ENCODE peak calls at places on chromosomes 2 and 18, in ten cellular contexts. K is heart right ventricle, Y is A549, X is K562, B is ovary, H is thoracic aorta, N is stomach, R is right atrium auricular region, G is coronary artery, D is sigmoid colon. A is an unnamed sample.

GRCh38 chr2:149017116-149017985 is 21.1 kb upstream of the LYPD6B start:
- DNase-seq in X (peak), G (no peak), K (peak), Y (peak), D (peak), N (peak), H (peak), B (peak), R (peak), A (peak)

GRCh38 chr18:21739604-21740473 is 753 bp upstream of the MIB1 start:
- DNase-seq in X (peak), R (no peak), Y (no peak), B (peak), K (peak), H (no peak), D (no peak), N (no peak), G (no peak), A (no peak)

GRCh38 chr2:20346565-20347127 is 4.0 kb downstream of the PUM2 start:
- DNase-seq in Y (no peak), G (no peak), N (no peak), H (no peak), D (no peak), K (no peak), X (no peak), B (no peak), R (no peak), A (no peak)

GRCh38 chr18:79630266-79631095 is 49.1 kb upstream of the CTDP1 start:
- DNase-seq in B (no peak), N (peak), R (peak), G (no peak), X (no peak), H (no peak), D (no peak), K (peak), Y (no peak), A (no peak)

GRCh38 chr2:157628282-157628531 is 457 bp downstream of the ACVR1C start:
- DNase-seq in R (no peak), B (no peak), D (no peak), X (no peak), K (no peak), N (no peak), H (no peak), Y (no peak), G (peak), A (no peak)

GRCh38 chr2:8685697-8686358 is 4.0 kb downstream of the ID2 start:
- DNase-seq in X (peak), D (peak), R (peak), G (peak), N (peak), B (peak), K (peak), H (no peak), Y (peak), A (no peak)

GRCh38 chr2:96325038-96325883 is at the start of gene ITPRIPL1:
- DNase-seq in Y (no peak), G (no peak), H (no peak), K (no peak), B (no peak), D (peak), R (no peak), N (no peak), X (peak), A (no peak)

GRCh38 chr2:182941939-182942338 is 75.5 kb upstream of the FRZB start:
- DNase-seq in G (no peak), H (no peak), B (no peak), N (no peak), X (no peak), R (no peak), Y (no peak), D (no peak), K (no peak), A (peak)

GRCh38 chr2:186183406-186183805 is 302.7 kb upstream of the ZC3H15 start:
- DNase-seq in N (no peak), Y (no peak), B (no peak), H (no peak), D (no peak), K (no peak), X (no peak), R (no peak), G (no peak), A (no peak)

DNA sequence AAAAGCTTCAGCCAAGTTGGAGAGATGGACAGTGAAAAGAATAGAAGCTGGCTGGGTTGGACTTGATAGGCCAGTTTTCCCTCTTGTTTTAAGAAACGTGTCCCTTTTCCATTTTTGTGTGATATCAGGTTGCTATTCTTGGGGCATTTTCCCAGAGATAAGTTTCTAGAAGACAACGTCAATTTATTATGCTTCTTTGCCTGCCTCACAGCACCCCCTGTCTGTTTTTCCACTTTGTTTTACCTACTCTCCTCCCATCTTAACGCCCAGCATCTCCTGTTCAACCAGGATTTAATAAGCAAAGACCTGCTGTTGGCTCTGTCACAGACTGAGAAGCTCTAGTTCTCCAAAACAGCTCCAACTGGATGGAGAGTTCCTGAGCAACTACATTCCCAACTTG is 317.8 kb upstream of the ZNF521 start:
- DNase-seq in K (no peak), N (no peak), H (no peak), B (no peak), X (no peak), R (no peak), D (no peak), G (no peak), Y (no peak), A (no peak)
- TF ChIP-seq CTCF in K (no peak), N (no peak), H (no peak), B (no peak), X (no peak), R (no peak), D (no peak), G (no peak), Y (no peak), A (peak)

DNA sequence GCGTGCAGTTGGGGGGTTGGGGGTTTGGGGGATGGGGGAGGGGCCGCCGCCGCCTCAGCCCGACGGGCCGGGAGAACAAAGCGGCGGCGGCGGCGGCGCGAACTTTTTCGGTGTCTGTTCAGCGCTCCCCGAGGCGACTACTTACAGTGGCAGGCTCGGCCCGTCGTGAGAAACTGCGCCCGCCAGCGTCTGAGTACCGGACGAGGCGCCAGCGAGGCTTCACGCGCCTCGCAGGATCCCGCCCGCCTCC is 172 bp downstream of the PRKD3 start:
- DNase-seq in K (peak), R (peak), X (no peak), N (no peak), G (no peak), Y (no peak), H (peak), D (peak), B (peak), A (no peak)
- H3K4me3 ChIP-seq in K (peak), R (peak), X (peak), N (peak), G (peak), Y (peak), H (peak), D (peak), B (peak), A (peak)

GRCh38 chr2:51998890-51999289 is 967.0 kb upstream of the NRXN1 start:
- DNase-seq in X (no peak), Y (no peak), B (no peak), R (no peak), G (no peak), N (no peak), K (no peak), H (no peak), D (peak), A (no peak)

GRCh38 chr2:51996569-51996917 is 964.6 kb upstream of the NRXN1 start:
- DNase-seq in B (no peak), X (no peak), N (no peak), H (no peak), D (no peak), Y (no peak), G (no peak), R (no peak), K (no peak), A (no peak)

GRCh38 chr2:52000156-52000855 is 968.4 kb upstream of the NRXN1 start:
- DNase-seq in N (no peak), X (no peak), D (no peak), H (no peak), K (no peak), G (no peak), B (no peak), Y (no peak), R (no peak), A (no peak)

GRCh38 chr2:51995293-51995692 is 963.4 kb upstream of the NRXN1 start:
- DNase-seq in R (no peak), X (no peak), K (no peak), Y (no peak), G (no peak), D (no peak), B (no peak), N (no peak), H (no peak), A (peak)

GRCh38 chr2:51997571-51997970 is 965.6 kb upstream of the NRXN1 start:
- DNase-seq in K (no peak), H (no peak), R (no peak), N (no peak), X (no peak), Y (peak), D (no peak), G (no peak), B (no peak), A (no peak)
- H3K27ac ChIP-seq in K (no peak), H (no peak), R (no peak), N (no peak), X (no peak), Y (no peak), D (no peak), G (no peak), B (no peak), A (no peak)

DNA sequence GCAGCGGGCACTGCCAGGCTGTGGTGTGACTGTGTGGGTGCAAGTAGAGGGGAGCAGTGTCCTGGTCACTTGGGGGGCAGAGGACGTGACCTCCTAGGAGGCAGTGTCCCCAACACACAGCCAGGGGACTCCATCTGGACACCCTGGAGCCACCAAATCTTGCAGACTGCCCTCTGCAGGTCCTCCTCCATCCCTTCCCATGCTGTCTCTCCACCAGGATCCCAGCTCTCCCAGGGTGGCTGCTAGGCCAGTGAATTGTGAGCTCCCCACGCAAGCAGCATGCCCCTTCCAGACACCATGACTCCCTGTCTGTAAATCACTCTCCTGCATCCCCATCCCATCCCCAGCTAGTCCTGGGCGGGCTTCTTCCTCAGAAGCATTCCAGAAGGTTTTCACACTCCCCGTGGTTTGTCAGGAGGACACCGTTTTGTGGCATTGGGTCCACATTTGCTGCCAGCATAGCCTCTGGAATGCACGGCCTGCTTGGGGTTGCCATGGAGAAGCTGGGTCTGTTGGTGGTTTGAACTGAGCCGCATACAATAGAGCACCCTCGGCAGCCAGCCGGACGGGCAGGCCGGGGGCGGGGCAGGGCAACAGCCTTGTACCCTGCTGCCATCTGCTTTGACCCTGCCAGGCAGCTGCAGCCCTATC is 210.7 kb downstream of the KLHL29 start:
- DNase-seq in G (no peak), B (no peak), R (no peak), X (no peak), D (peak), H (no peak), K (no peak), Y (no peak), N (no peak), A (no peak)
- TF ChIP-seq CTCF in G (no peak), B (no peak), R (no peak), X (peak), D (no peak), H (no peak), K (no peak), Y (no peak), N (no peak), A (no peak)

GRCh38 chr2:29014811-29015414 is 33.8 kb downstream of the TOGARAM2 start:
- DNase-seq in D (no peak), K (peak), N (peak), H (no peak), R (peak), Y (no peak), G (no peak), B (no peak), X (no peak), A (no peak)
- H3K4me3 ChIP-seq in D (no peak), K (peak), N (no peak), H (no peak), R (peak), Y (no peak), G (no peak), B (no peak), X (no peak), A (no peak)

GRCh38 chr2:100104718-100105677 is 37.4 kb downstream of the AFF3 start:
- DNase-seq in Y (no peak), N (peak), B (peak), G (no peak), K (no peak), H (no peak), D (no peak), R (no peak), X (no peak), A (no peak)
- H3K27ac ChIP-seq in Y (no peak), N (peak), B (peak), G (peak), K (peak), H (no peak), D (peak), R (peak), X (no peak), A (no peak)

DNA sequence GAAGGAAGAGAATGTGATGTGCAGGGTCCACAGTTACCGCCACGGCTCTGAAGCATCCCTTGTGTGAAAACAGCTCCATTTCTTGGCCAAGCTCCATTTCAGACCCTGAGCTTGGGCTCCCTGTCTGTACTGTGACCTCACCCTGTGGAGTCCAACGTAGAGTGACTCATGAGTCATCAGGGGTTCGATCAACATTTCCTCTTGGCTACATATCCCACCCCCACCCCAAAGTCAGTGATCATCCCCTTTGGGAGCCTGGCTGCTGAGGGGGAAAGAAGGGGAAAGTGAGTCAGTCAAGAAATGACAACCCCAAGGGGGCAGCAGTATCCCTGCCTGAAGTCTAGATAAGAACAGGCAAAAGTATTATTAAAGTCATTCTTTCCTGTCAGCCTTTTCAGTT is 62.2 kb downstream of the PAPOLG start:
- DNase-seq in N (no peak), H (no peak), Y (peak), K (no peak), X (no peak), D (no peak), G (peak), B (no peak), R (peak), A (no peak)
- TF ChIP-seq CTCF in N (no peak), H (no peak), Y (peak), K (no peak), X (no peak), D (no peak), G (no peak), B (no peak), R (no peak), A (no peak)

DNA sequence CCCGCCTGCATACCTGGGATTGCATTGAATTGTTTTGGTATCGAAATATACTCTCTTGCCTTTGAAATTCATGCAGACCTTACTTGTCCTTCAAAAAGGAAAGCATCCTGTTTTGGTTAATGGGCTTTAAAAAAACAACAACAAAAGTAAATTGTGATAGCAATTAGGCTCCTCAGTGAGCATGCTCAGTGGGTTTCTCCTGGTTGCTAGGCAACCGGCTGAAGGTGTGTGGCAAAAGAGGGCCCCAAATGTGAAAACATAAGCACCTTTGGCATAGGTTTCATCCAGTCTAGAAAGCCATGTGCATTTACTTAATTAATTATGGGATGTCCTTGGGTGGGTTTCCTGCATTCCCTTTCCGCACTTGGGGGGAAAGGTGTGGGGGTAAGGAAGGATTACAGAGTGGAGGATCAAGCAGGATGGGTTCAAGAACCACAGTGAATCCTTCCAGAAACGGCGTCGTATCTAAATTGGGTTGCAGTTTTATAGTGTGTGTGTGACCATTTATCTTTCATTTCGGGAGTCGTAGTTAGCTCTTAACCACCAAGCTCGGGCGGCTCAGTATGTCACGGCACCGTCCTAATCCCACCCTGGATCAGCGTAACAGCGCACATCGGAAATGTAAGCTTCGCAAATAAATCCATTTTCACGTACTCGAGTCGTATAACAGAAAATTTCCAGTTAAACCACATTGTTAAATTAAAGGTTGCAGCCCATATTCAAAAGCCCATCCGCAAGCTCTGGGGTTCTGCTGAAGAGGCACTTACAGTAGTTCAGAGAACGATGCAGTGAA is 274.9 kb upstream of the TCF4 start:
- DNase-seq in B (no peak), K (no peak), D (no peak), R (no peak), X (no peak), G (no peak), N (no peak), H (no peak), Y (no peak), A (no peak)
- H3K4me3 ChIP-seq in B (no peak), K (no peak), D (no peak), R (no peak), X (no peak), G (no peak), N (no peak), H (no peak), Y (no peak), A (no peak)

DNA sequence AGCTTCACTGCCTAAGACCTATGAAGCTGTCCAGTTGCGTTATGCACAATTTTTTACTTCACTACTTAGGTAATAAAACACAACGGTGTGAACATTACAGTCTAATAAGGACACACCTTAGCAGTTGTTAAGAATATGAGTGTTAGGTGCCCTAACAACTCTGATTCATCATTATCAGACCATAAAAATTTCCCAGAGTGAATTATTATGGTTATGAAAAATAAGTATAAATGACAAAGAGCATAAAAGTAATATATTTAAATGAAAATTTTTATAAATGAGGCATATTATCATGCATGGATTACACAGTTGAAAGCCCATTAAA is 250.3 kb downstream of the DSEL start:
- DNase-seq in B (no peak), G (no peak), K (no peak), N (no peak), Y (no peak), X (no peak), D (no peak), R (no peak), H (no peak), A (no peak)
- H3K27ac ChIP-seq in B (no peak), G (peak), K (peak), N (no peak), Y (peak), X (no peak), D (no peak), R (peak), H (peak), A (no peak)

DNA sequence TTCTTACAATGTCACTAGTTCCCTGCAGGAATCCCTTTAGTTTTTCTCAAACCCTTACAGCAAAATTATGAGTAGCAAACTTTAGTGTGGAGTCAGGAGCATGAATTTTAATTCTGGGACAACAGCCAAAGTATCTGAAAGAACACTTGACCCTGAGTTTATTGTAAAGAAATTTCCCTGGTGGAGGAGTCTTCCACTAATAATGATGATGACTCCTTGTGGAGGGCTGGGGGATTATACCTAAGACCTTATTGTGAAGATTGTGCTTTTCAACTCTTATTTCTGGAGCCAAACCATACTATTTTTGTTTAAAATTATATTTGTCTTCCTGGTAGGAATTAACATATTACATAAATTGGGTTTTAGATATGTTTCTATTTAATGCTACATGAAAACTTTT is 217.0 kb downstream of the MYO3B start:
- DNase-seq in G (no peak), B (no peak), R (no peak), N (no peak), Y (peak), K (no peak), D (no peak), X (peak), H (no peak), A (no peak)
- TF ChIP-seq CTCF in G (no peak), B (no peak), R (no peak), N (no peak), Y (no peak), K (no peak), D (no peak), X (peak), H (no peak), A (peak)

A was measured in AG04450.